ENCODE peak calls at places on chromosomes 13 and 19, in four cellular contexts. L, W, X and T are unnamed samples.

GRCh38 chr19:16467581-16467980 is 4.2 kb downstream of the EPS15L1 start:
- DNase-seq in L (peak; percentile 58), W (no peak), X (no peak), T (no peak)

GRCh38 chr13:23427342-23428182 is 5.9 kb downstream of the SACS start:
- DNase-seq in L (no peak), W (no peak), X (peak; percentile 78), T (peak; percentile 91)

GRCh38 chr13:95783747-95784146 is 106.8 kb downstream of the DNAJC3 start:
- DNase-seq in L (no peak), W (no peak), X (no peak), T (no peak)

GRCh38 chr19:44808463-44809371 is at the start of gene BCAM:
- DNase-seq in L (peak; percentile 86), W (peak; percentile 91), X (no peak), T (peak; percentile 75)

GRCh38 chr13:33349996-33350826 is 64.7 kb upstream of the STARD13 start:
- DNase-seq in L (peak; percentile 65), W (no peak), X (no peak), T (peak; percentile 67)

GRCh38 chr19:31761281-31761913 is 412.2 kb upstream of the TSHZ3 start:
- DNase-seq in L (no peak), W (no peak), X (no peak), T (no peak)

GRCh38 chr13:32627793-32628192 is 41.5 kb downstream of the PDS5B start:
- DNase-seq in L (no peak), W (no peak), X (no peak), T (no peak)

GRCh38 chr19:51799311-51799997 is 4.5 kb downstream of the FPR3 start:
- DNase-seq in L (peak; percentile 89), W (no peak), X (peak; percentile 66), T (peak; percentile 99)

GRCh38 chr19:18364826-18365528 is 21.0 kb upstream of the GDF15 start:
- DNase-seq in L (peak; percentile 42), W (peak; percentile 88), X (peak; percentile 99), T (peak; percentile 92)

GRCh38 chr13:110262494-110262893 is 44.5 kb downstream of the COL4A1 start:
- DNase-seq in L (no peak), W (no peak), X (no peak), T (no peak)

GRCh38 chr19:49324801-49325491 is at the start of gene SLC6A16:
- DNase-seq in L (no peak), W (no peak), X (no peak), T (no peak)

GRCh38 chr13:97367016-97367415 is 67.0 kb upstream of the RAP2A start:
- DNase-seq in L (no peak), W (no peak), X (no peak), T (peak; percentile 64)

GRCh38 chr19:49809155-49809986 is 3.7 kb downstream of the FUZ start:
- DNase-seq in L (peak; percentile 70), W (no peak), X (no peak), T (peak; percentile 62)

GRCh38 chr19:1730157-1730556 is 23.1 kb upstream of the ONECUT3 start:
- DNase-seq in L (no peak), W (no peak), X (no peak), T (no peak)

GRCh38 chr19:13926715-13927114 is 11.5 kb downstream of the PODNL1 start:
- DNase-seq in L (peak; percentile 29), W (no peak), X (no peak), T (no peak)

GRCh38 chr19:35347930-35348298 is 212 bp downstream of the FFAR1 start:
- DNase-seq in L (no peak), W (no peak), X (no peak), T (no peak)

GRCh38 chr19:9936151-9937000 is at the start of gene OLFM2:
- DNase-seq in L (peak; percentile 34), W (peak; percentile 23), X (no peak), T (peak; percentile 42)

GRCh38 chr19:4067396-4068057 is 828 bp upstream of the ZBTB7A start:
- DNase-seq in L (no peak), W (peak; percentile 28), X (no peak), T (peak; percentile 36)